ENCODE peak calls at places on chromosome 15, in six cellular contexts. T is cardiac fibroblast; X is nephron progenitor cell; D is stimulated activated CD4-positive, alpha-beta T cell treated with anti-CD3 and anti-CD28 coated beads, TNF-alpha, amount 100 ng/mL, for 48 hours; V is HS-5; R is EH. G is an unnamed sample.

GRCh38 chr15:45023659-45024320 is 795 bp downstream of the SORD start:
- DNase-seq in T (peak; percentile 13), X (no peak), D (no peak), R (peak; percentile 38), V (no peak), G (peak; percentile 22)

GRCh38 chr15:88066758-88067157 is 189.8 kb downstream of the NTRK3 start:
- DNase-seq in R (no peak), V (no peak), D (no peak), T (no peak), X (no peak), G (no peak)

GRCh38 chr15:47411733-47412530 is 305.4 kb upstream of the SEMA6D start:
- DNase-seq in V (no peak), D (no peak), T (no peak), R (no peak), X (no peak), G (no peak)

GRCh38 chr15:40314723-40315276 is 7.1 kb upstream of the PLCB2 start:
- DNase-seq in D (no peak), R (peak; percentile 81), T (peak; percentile 77), X (no peak), V (peak; percentile 77), G (peak; percentile 72)

GRCh38 chr15:35089556-35089955 is 4.5 kb upstream of the NANOGP8 start:
- DNase-seq in D (no peak), T (no peak), V (no peak), R (no peak), X (no peak), G (no peak)

GRCh38 chr15:78565951-78566774 is 843 bp downstream of the CHRNA5 start:
- DNase-seq in X (peak; percentile 26), V (peak; percentile 9), D (no peak), T (peak; percentile 15), R (peak; percentile 39), G (peak; percentile 51)

GRCh38 chr15:45454825-45455224 is 67.7 kb downstream of the SLC30A4 start:
- DNase-seq in X (no peak), D (peak; percentile 59), V (peak; percentile 86), R (peak; percentile 97), T (peak; percentile 96), G (peak; percentile 90)

GRCh38 chr15:82140859-82141258 is 95.0 kb upstream of the MEX3B start:
- DNase-seq in T (no peak), V (no peak), X (no peak), D (no peak), R (no peak), G (no peak)

GRCh38 chr15:89828324-89829145 is 13.9 kb upstream of the ANPEP start:
- DNase-seq in T (peak; percentile 72), R (peak; percentile 88), X (peak; percentile 55), D (no peak), V (no peak), G (peak; percentile 86)

GRCh38 chr15:99943466-99943865 is 210.2 kb upstream of the LYSMD4 start:
- DNase-seq in X (no peak), D (no peak), R (no peak), V (no peak), T (no peak), G (no peak)

GRCh38 chr15:56732881-56733130 is 503 bp downstream of the ZNF280D start:
- DNase-seq in T (no peak), V (peak; percentile 44), X (no peak), R (no peak), D (no peak), G (no peak)

GRCh38 chr15:66948294-66948693 is 117.1 kb upstream of the SMAD3 start:
- DNase-seq in R (peak; percentile 70), D (no peak), X (no peak), T (peak; percentile 36), V (no peak), G (peak; percentile 36)

GRCh38 chr15:67420137-67420536 is 100.8 kb upstream of the C15orf61 start:
- DNase-seq in D (no peak), X (no peak), T (no peak), R (no peak), V (no peak), G (no peak)

GRCh38 chr15:25848769-25849430 is 14.2 kb downstream of the ATP10A start:
- DNase-seq in R (no peak), V (no peak), X (no peak), T (no peak), D (no peak), G (no peak)

GRCh38 chr15:95291878-95292472 is 1038.5 kb upstream of the NR2F2 start:
- DNase-seq in R (peak; percentile 57), D (no peak), X (no peak), V (peak; percentile 18), T (peak; percentile 70), G (no peak)

GRCh38 chr15:86743283-86743903 is 663.7 kb downstream of the AGBL1 start:
- DNase-seq in X (peak; percentile 62), R (no peak), T (no peak), V (no peak), D (peak; percentile 53), G (no peak)

GRCh38 chr15:52005748-52006701 is 13.0 kb upstream of the MAPK6 start:
- DNase-seq in D (no peak), R (peak; percentile 56), X (no peak), T (peak; percentile 85), V (no peak), G (peak; percentile 43)

GRCh38 chr15:68556139-68556990 is 22.4 kb upstream of the CORO2B start:
- DNase-seq in T (no peak), D (no peak), X (no peak), R (no peak), V (no peak), G (no peak)

GRCh38 chr15:69526086-69526485 is 73.5 kb downstream of the RPLP1 start:
- DNase-seq in R (peak; percentile 23), T (no peak), X (no peak), V (no peak), D (no peak), G (no peak)

GRCh38 chr15:48644827-48645557 is 517 bp downstream of the FBN1 start:
- DNase-seq in R (peak; percentile 76), D (no peak), X (peak; percentile 64), V (no peak), T (peak; percentile 65), G (peak; percentile 65)

GRCh38 chr15:52382647-52383046 is 87.0 kb upstream of the MYO5C start:
- DNase-seq in D (no peak), V (no peak), T (no peak), X (no peak), R (no peak), G (no peak)

GRCh38 chr15:34119291-34119690 is 17.4 kb downstream of the PGBD4 start:
- DNase-seq in X (no peak), T (no peak), D (no peak), R (peak; percentile 71), V (no peak), G (no peak)